ENCODE peak calls at places on chromosomes 1 and 21, in six cellular contexts. K is colonic mucosa; C is neural progenitor cell; D is effector memory CD4-positive, alpha-beta T cell; P is left ventricle myocardium inferior; R is thoracic aorta. J is an unnamed sample. For H3K9me3, the result is how much of the 10 kb centered on the place peaks cover.

GRCh38 chr1:114745351-114745750 is 12.4 kb downstream of the CSDE1 start:
- DNase-seq in D (no peak), K (no peak), P (no peak), R (no peak), C (no peak), J (no peak)

GRCh38 chr1:96747565-96747964 is 26.0 kb downstream of the PTBP2 start:
- DNase-seq in D (no peak), P (no peak), K (no peak), C (no peak), R (no peak), J (no peak)

GRCh38 chr1:14571810-14572767 is 26.4 kb upstream of the KAZN start:
- DNase-seq in C (peak), K (no peak), P (no peak), D (no peak), R (no peak), J (no peak)

GRCh38 chr1:111618081-111618480 is 1.5 kb upstream of the RAP1A start:
- DNase-seq in K (no peak), C (no peak), R (no peak), D (no peak), P (no peak), J (no peak)

GRCh38 chr1:70459502-70460225 is 48.6 kb downstream of the CTH start:
- DNase-seq in R (no peak), D (no peak), P (no peak), K (no peak), C (no peak), J (no peak)

GRCh38 chr21:16476056-16476850 is 746.5 kb downstream of the USP25 start:
- DNase-seq in D (no peak), R (no peak), C (no peak), P (no peak), K (no peak), J (no peak)

GRCh38 chr1:12179111-12179519 is 12.3 kb downstream of the TNFRSF1B start:
- DNase-seq in R (no peak), K (no peak), C (no peak), D (peak), P (no peak), J (peak)

GRCh38 chr1:10824821-10825540 is 28.5 kb upstream of the CASZ1 start:
- DNase-seq in P (no peak), C (no peak), D (no peak), R (no peak), K (no peak), J (no peak)

GRCh38 chr21:21828130-21828529 is 829.9 kb downstream of the NCAM2 start:
- DNase-seq in P (no peak), D (no peak), R (no peak), K (no peak), C (no peak), J (no peak)

GRCh38 chr1:184531296-184531695 is 144.5 kb downstream of the C1orf21 start:
- DNase-seq in C (no peak), K (no peak), R (no peak), D (no peak), P (no peak), J (no peak)

GRCh38 chr1:227885648-227886502 is 61.9 kb downstream of the WNT9A start:
- DNase-seq in P (peak), D (no peak), C (no peak), K (peak), R (no peak), J (no peak)

GRCh38 chr1:58358311-58358710 is 188.2 kb downstream of the OMA1 start:
- DNase-seq in D (no peak), R (no peak), P (no peak), K (no peak), C (no peak), J (no peak)

GRCh38 chr1:5348732-5349465 is 643.3 kb downstream of the NPHP4 start:
- DNase-seq in D (no peak), R (no peak), P (no peak), C (no peak), K (no peak), J (no peak)

GRCh38 chr1:197252981-197253380 is 15.1 kb upstream of the CRB1 start:
- DNase-seq in C (no peak), K (no peak), P (no peak), R (no peak), D (no peak), J (no peak)

GRCh38 chr1:10909697-10910489 is 102.6 kb upstream of the TARDBP start:
- DNase-seq in R (no peak), C (peak), D (peak), P (peak), K (peak), J (peak)

GRCh38 chr1:233710507-233710906 is 96.6 kb downstream of the KCNK1 start:
- DNase-seq in D (no peak), P (no peak), K (no peak), R (no peak), C (no peak), J (no peak)

GRCh38 chr1:59750612-59751395 is 63.9 kb upstream of the HOOK1 start:
- DNase-seq in R (peak), P (no peak), D (no peak), C (no peak), K (no peak), J (no peak)

GRCh38 chr1:110218739-110219138 is 8.6 kb downstream of the KCNC4 start:
- DNase-seq in R (no peak), P (no peak), C (peak), K (no peak), D (no peak), J (no peak)

GRCh38 chr1:202589190-202589680 is 121.0 kb downstream of the SYT2 start:
- DNase-seq in D (no peak), P (peak), R (peak), C (no peak), K (peak), J (no peak)

GRCh38 chr1:230072296-230072695 is 5.3 kb downstream of the GALNT2 start:
- DNase-seq in D (no peak), K (no peak), C (no peak), R (no peak), P (no peak), J (no peak)

GRCh38 chr1:199298825-199299224 is 660.0 kb downstream of the PTPRC start:
- DNase-seq in P (no peak), D (no peak), C (no peak), K (no peak), R (no peak), J (no peak)

GRCh38 chr1:210496063-210496462 is 167.4 kb downstream of the HHAT start:
- DNase-seq in C (no peak), D (no peak), P (peak), R (no peak), K (no peak), J (no peak)

GRCh38 chr1:184116287-184116686 is 64.8 kb downstream of the TSEN15 start:
- DNase-seq in R (no peak), C (peak), D (no peak), P (no peak), K (no peak), J (no peak)

GRCh38 chr1:81558291-81559076 is 242.2 kb upstream of the ADGRL2 start:
- DNase-seq in C (no peak), R (no peak), K (no peak), P (no peak), D (no peak), J (no peak)

GRCh38 chr1:112247971-112248370 is 148.0 kb upstream of the CTTNBP2NL start:
- DNase-seq in D (no peak), R (no peak), C (no peak), P (peak), K (no peak), J (no peak)

GRCh38 chr1:205535866-205536758 is 31.6 kb downstream of the CDK18 start:
- DNase-seq in P (no peak), K (peak), R (no peak), C (no peak), D (no peak), J (no peak)

GRCh38 chr21:35217504-35218060 is 168.5 kb upstream of the RUNX1 start:
- DNase-seq in K (no peak), P (no peak), D (no peak), C (no peak), R (no peak), J (no peak)

GRCh38 chr1:108831225-108831624 is 25.7 kb downstream of the AKNAD1 start:
- DNase-seq in R (no peak), D (no peak), K (no peak), P (no peak), C (no peak), J (no peak)

GRCh38 chr1:117821782-117822447 is 107.5 kb downstream of the GDAP2 start:
- DNase-seq in P (no peak), R (peak), D (no peak), K (no peak), C (no peak), J (no peak)

DNA sequence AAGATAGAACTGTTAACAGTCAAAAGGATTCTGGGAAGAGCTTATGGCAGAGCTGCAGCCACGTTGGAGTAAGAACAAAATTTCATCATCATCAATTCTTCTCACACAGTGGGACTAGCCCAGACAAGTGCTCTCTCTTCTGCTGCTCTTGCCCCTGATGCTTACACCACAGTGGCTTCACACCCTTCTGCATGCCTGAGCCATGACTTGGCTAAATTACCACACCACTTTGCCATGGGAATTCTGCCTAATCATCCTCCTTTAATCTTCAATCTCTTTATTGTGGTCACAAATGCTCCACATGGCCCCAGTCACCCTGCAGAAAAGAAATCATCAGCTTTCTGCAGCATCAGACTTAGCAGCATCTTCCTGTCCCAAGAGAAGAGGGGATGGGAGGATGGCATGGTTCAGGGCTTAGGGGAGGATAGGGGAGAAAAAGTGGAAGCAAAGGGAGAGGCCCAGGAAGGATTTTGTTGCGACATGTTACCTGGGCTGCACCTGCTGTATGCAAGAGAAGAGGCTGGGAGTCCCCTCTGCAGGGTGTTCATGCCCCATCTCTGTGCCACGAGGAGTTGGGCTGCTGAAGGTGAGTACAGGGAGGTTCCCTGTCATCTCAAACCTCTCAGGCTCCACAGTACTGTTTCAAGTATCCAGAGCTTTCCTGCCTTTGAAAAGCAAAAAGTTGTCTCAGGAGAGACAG is 9.0 kb upstream of the RPTN start:
- DNase-seq in R (no peak), C (no peak), D (no peak), K (no peak), P (no peak), J (no peak)
- H3K9me3 ChIP-seq in R (under half), C (under half), D (under half), K (under half), P (under half), J (under half)

GRCh38 chr21:37861561-37861960 is 54.7 kb downstream of the KCNJ6 start:
- DNase-seq in K (no peak), R (no peak), D (no peak), P (no peak), C (no peak), J (no peak)
- H3K9me3 ChIP-seq in K (under half), R (under half), D (under half), P (under half), C (under half), J (under half)

DNA sequence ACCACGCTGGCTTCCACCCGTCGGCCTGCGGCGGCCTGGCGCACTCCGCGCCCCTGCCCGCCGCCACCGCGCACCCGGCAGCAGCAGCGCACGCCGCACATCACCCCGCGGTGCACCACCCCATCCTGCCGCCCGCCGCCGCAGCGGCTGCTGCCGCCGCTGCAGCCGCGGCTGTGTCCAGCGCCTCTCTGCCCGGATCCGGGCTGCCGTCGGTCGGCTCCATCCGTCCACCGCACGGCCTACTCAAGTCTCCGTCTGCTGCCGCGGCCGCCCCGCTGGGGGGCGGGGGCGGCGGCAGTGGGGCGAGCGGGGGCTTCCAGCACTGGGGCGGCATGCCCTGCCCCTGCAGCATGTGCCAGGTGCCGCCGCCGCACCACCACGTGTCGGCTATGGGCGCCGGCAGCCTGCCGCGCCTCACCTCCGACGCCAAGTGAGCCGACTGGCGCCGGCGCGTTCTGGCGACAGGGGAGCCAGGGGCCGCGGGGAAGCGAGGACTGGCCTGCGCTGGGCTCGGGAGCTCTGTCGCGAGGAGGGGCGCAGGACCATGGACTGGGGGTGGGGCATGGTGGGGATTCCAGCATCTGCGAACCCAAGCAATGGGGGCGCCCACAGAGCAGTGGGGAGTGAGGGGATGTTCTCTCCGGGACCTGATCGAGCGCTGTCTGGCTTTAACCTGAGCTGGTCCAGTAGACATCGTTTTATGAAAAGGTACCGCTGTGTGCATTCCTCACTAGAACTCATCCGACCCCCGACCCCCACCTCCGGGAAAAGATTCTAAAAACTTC is 1.9 kb downstream of the OLIG2 start:
- DNase-seq in R (no peak), C (peak), K (no peak), P (no peak), D (no peak), J (no peak)
- H3K9me3 ChIP-seq in R (under half), C (under half), K (under half), P (under half), D (under half), J (under half)

GRCh38 chr1:17113973-17114372 is 5.3 kb downstream of the PADI2 start:
- DNase-seq in C (no peak), P (peak), R (no peak), D (no peak), K (no peak), J (no peak)
- H3K9me3 ChIP-seq in C (under half), P (under half), R (under half), D (under half), K (under half), J (under half)

J was measured in T-helper 17 cell.